ENCODE peak calls at places on chromosomes 16 and 17, in six cellular contexts. One of them, this sample, is unnamed.

GRCh38 chr16:30472328-30472942 is at the start of gene ITGAL:
- DNase-seq in AG04449: no peak
- DNase-seq in A673: no peak
- DNase-seq in dorsolateral prefrontal cortex: no peak
- DNase-seq in brain microvascular endothelial cell: no peak
- DNase-seq in transverse colon: peak; percentile 72
- DNase-seq in this sample: no peak

GRCh38 chr16:20865420-20866126 is 34.6 kb downstream of the DCUN1D3 start:
- DNase-seq in dorsolateral prefrontal cortex: no peak
- DNase-seq in A673: no peak
- DNase-seq in AG04449: no peak
- DNase-seq in brain microvascular endothelial cell: no peak
- DNase-seq in transverse colon: no peak
- DNase-seq in this sample: no peak

GRCh38 chr17:10072556-10072955 is 125.8 kb downstream of the GAS7 start:
- DNase-seq in AG04449: no peak
- DNase-seq in A673: no peak
- DNase-seq in dorsolateral prefrontal cortex: no peak
- DNase-seq in transverse colon: no peak
- DNase-seq in brain microvascular endothelial cell: no peak
- DNase-seq in this sample: no peak

GRCh38 chr17:1598399-1599095 is 30.1 kb downstream of the SLC43A2 start:
- DNase-seq in transverse colon: no peak
- DNase-seq in AG04449: no peak
- DNase-seq in brain microvascular endothelial cell: no peak
- DNase-seq in dorsolateral prefrontal cortex: no peak
- DNase-seq in A673: no peak
- DNase-seq in this sample: no peak

GRCh38 chr16:10126686-10127085 is 55.5 kb downstream of the GRIN2A start:
- DNase-seq in transverse colon: no peak
- DNase-seq in brain microvascular endothelial cell: peak; percentile 59
- DNase-seq in dorsolateral prefrontal cortex: no peak
- DNase-seq in A673: no peak
- DNase-seq in AG04449: no peak
- DNase-seq in this sample: no peak

GRCh38 chr17:50149425-50150353 is 788 bp downstream of the PPP1R9B start:
- DNase-seq in transverse colon: peak; percentile 74
- DNase-seq in brain microvascular endothelial cell: no peak
- DNase-seq in AG04449: no peak
- DNase-seq in A673: peak; percentile 74
- DNase-seq in dorsolateral prefrontal cortex: no peak
- DNase-seq in this sample: peak; percentile 70

GRCh38 chr16:89374393-89374948 is 115.9 kb downstream of the ANKRD11 start:
- DNase-seq in A673: no peak
- DNase-seq in dorsolateral prefrontal cortex: no peak
- DNase-seq in brain microvascular endothelial cell: peak; percentile 74
- DNase-seq in AG04449: no peak
- DNase-seq in transverse colon: no peak
- DNase-seq in this sample: no peak

GRCh38 chr16:27879601-27880247 is 183.8 kb downstream of the GSG1L start:
- DNase-seq in dorsolateral prefrontal cortex: no peak
- DNase-seq in brain microvascular endothelial cell: no peak
- DNase-seq in A673: no peak
- DNase-seq in AG04449: no peak
- DNase-seq in transverse colon: no peak
- DNase-seq in this sample: no peak

GRCh38 chr16:84390131-84390785 is 21.9 kb downstream of the ATP2C2 start:
- DNase-seq in transverse colon: no peak
- DNase-seq in dorsolateral prefrontal cortex: no peak
- DNase-seq in AG04449: no peak
- DNase-seq in A673: no peak
- DNase-seq in brain microvascular endothelial cell: no peak
- DNase-seq in this sample: no peak

GRCh38 chr17:75430159-75430748 is 24.8 kb upstream of the GRB2 start:
- DNase-seq in A673: no peak
- DNase-seq in transverse colon: peak; percentile 36
- DNase-seq in dorsolateral prefrontal cortex: peak; percentile 45
- DNase-seq in AG04449: peak; percentile 82
- DNase-seq in brain microvascular endothelial cell: peak; percentile 79
- DNase-seq in this sample: peak; percentile 30

GRCh38 chr17:12773153-12773552 is 16.1 kb upstream of the ARHGAP44 start:
- DNase-seq in AG04449: no peak
- DNase-seq in transverse colon: no peak
- DNase-seq in dorsolateral prefrontal cortex: no peak
- DNase-seq in A673: no peak
- DNase-seq in brain microvascular endothelial cell: no peak
- DNase-seq in this sample: no peak

GRCh38 chr17:4026255-4026654 is 62.0 kb upstream of the ATP2A3 start:
- DNase-seq in dorsolateral prefrontal cortex: no peak
- DNase-seq in AG04449: no peak
- DNase-seq in A673: no peak
- DNase-seq in transverse colon: no peak
- DNase-seq in brain microvascular endothelial cell: no peak
- DNase-seq in this sample: no peak

GRCh38 chr16:12260647-12261262 is 284.2 kb downstream of the SNX29 start:
- DNase-seq in A673: no peak
- DNase-seq in brain microvascular endothelial cell: peak; percentile 68
- DNase-seq in dorsolateral prefrontal cortex: no peak
- DNase-seq in transverse colon: no peak
- DNase-seq in AG04449: no peak
- DNase-seq in this sample: no peak
- TF ChIP-seq CTCF in A673: no peak
- TF ChIP-seq CTCF in brain microvascular endothelial cell: peak; percentile 43
- TF ChIP-seq CTCF in dorsolateral prefrontal cortex: no peak
- TF ChIP-seq CTCF in transverse colon: no peak
- TF ChIP-seq CTCF in AG04449: no peak
- TF ChIP-seq CTCF in this sample: no peak

DNA sequence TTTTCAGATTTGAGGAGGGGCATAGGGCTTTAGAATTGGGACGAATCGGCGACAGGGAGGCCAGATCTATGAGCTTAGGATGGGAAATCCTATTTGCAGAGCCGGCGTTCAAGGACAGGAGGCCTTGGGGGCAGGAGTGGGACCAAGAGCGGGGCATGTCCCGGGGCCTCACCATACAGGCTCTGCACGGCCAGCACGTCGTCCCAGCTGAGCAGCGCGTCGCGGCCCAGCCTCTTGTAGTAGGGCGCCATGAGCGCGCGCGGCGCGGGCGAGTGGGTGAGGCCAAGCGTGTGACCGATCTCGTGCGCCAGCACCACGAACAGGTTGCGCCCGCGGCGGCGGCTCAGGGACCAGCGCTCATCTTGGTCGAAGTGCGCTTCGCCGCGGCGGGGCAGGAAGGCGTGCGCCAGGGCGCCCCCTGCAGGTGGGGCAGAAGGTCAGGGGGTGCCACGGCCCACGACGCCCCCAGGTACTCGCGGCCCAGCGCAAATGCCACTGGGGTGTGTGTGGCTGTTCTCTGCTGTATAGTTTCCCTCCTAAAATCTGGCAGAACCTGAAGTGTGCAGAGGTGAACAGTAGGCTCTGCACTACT is 9.3 kb downstream of the C17orf50 start:
- DNase-seq in AG04449: no peak
- DNase-seq in brain microvascular endothelial cell: no peak
- DNase-seq in dorsolateral prefrontal cortex: no peak
- DNase-seq in transverse colon: no peak
- DNase-seq in A673: no peak
- DNase-seq in this sample: no peak
- TF ChIP-seq CTCF in AG04449: peak; percentile 1
- TF ChIP-seq CTCF in brain microvascular endothelial cell: peak; percentile 18
- TF ChIP-seq CTCF in dorsolateral prefrontal cortex: no peak
- TF ChIP-seq CTCF in transverse colon: no peak
- TF ChIP-seq CTCF in A673: no peak
- TF ChIP-seq CTCF in this sample: peak; percentile 58

DNA sequence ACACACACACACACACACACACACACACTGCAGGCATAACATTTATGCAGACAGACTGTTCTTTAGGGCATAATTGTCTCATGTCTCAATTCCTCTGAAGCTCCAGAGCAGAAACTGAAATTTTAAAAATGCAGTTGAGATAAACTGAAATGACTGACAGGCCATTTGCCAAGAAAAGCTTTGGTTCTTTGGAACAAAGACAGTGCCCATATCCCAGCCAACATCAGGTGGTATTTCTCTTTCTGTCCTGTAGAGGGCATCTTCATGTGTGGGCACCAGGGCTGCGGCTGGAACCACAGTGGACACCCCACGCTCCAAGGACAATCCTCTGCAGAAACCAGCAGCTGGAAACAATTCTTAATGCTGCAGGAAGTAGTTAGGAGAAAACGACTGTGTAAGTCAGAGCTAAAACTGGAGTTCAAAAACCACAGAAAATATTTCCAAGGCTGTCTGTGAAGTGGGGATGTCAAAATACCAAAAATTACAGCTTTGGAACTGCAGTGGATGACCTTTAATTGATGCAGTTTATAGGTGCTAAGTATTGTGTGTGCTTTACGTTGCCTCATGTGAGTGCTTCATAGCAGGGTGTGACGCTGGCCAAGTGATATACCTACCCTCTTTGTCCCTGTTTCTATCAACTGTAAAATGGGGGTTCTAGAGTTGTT is 10.6 kb upstream of the MEFV start:
- DNase-seq in transverse colon: no peak
- DNase-seq in A673: peak; percentile 64
- DNase-seq in brain microvascular endothelial cell: peak; percentile 20
- DNase-seq in dorsolateral prefrontal cortex: no peak
- DNase-seq in AG04449: peak; percentile 31
- DNase-seq in this sample: no peak
- TF ChIP-seq CTCF in transverse colon: peak; percentile 26
- TF ChIP-seq CTCF in A673: peak; percentile 66
- TF ChIP-seq CTCF in brain microvascular endothelial cell: peak; percentile 52
- TF ChIP-seq CTCF in dorsolateral prefrontal cortex: peak; percentile 65
- TF ChIP-seq CTCF in AG04449: peak; percentile 65
- TF ChIP-seq CTCF in this sample: peak; percentile 28

GRCh38 chr16:2365397-2365796 is 24.9 kb upstream of the ABCA3 start:
- DNase-seq in transverse colon: no peak
- DNase-seq in dorsolateral prefrontal cortex: no peak
- DNase-seq in brain microvascular endothelial cell: no peak
- DNase-seq in AG04449: no peak
- DNase-seq in A673: no peak
- DNase-seq in this sample: no peak

GRCh38 chr16:2364638-2365210 is 24.2 kb upstream of the ABCA3 start:
- DNase-seq in AG04449: no peak
- DNase-seq in brain microvascular endothelial cell: no peak
- DNase-seq in dorsolateral prefrontal cortex: no peak
- DNase-seq in transverse colon: no peak
- DNase-seq in A673: peak; percentile 14
- DNase-seq in this sample: no peak

GRCh38 chr16:2362218-2362617 is 21.7 kb upstream of the ABCA3 start:
- DNase-seq in AG04449: no peak
- DNase-seq in dorsolateral prefrontal cortex: no peak
- DNase-seq in brain microvascular endothelial cell: no peak
- DNase-seq in transverse colon: no peak
- DNase-seq in A673: no peak
- DNase-seq in this sample: no peak

GRCh38 chr16:2366660-2367309 is 26.3 kb upstream of the ABCA3 start:
- DNase-seq in AG04449: no peak
- DNase-seq in dorsolateral prefrontal cortex: no peak
- DNase-seq in brain microvascular endothelial cell: no peak
- DNase-seq in A673: no peak
- DNase-seq in transverse colon: no peak
- DNase-seq in this sample: no peak

GRCh38 chr16:2365895-2366294 is 25.4 kb upstream of the ABCA3 start:
- DNase-seq in transverse colon: no peak
- DNase-seq in brain microvascular endothelial cell: peak; percentile 81
- DNase-seq in AG04449: peak; percentile 45
- DNase-seq in A673: no peak
- DNase-seq in dorsolateral prefrontal cortex: no peak
- DNase-seq in this sample: no peak
- TF ChIP-seq CTCF in transverse colon: no peak
- TF ChIP-seq CTCF in brain microvascular endothelial cell: no peak
- TF ChIP-seq CTCF in AG04449: no peak
- TF ChIP-seq CTCF in A673: no peak
- TF ChIP-seq CTCF in dorsolateral prefrontal cortex: no peak
- TF ChIP-seq CTCF in this sample: no peak

This sample was measured in mesothelial cell of epicardium.